ENCODE peak calls at places on chromosome 21, in eight cellular contexts. One of them, this sample, is unnamed.

GRCh38 chr21:26840912-26841311 is 4.3 kb downstream of the ADAMTS1 start:
- DNase-seq in PC-3: peak; percentile 36
- DNase-seq in IMR-90: peak; percentile 76
- DNase-seq in kidney: no peak
- DNase-seq in GM23248: peak; percentile 91
- DNase-seq in adipocyte: peak; percentile 67
- DNase-seq in endodermal cell: no peak
- DNase-seq in NT2/D1: no peak
- DNase-seq in this sample: no peak

GRCh38 chr21:29641635-29642550 is 297.9 kb downstream of the GRIK1 start:
- DNase-seq in NT2/D1: no peak
- DNase-seq in adipocyte: no peak
- DNase-seq in kidney: no peak
- DNase-seq in PC-3: no peak
- DNase-seq in GM23248: no peak
- DNase-seq in IMR-90: no peak
- DNase-seq in endodermal cell: no peak
- DNase-seq in this sample: no peak

GRCh38 chr21:29851611-29852010 is 88.2 kb downstream of the GRIK1 start:
- DNase-seq in kidney: no peak
- DNase-seq in IMR-90: no peak
- DNase-seq in endodermal cell: no peak
- DNase-seq in adipocyte: no peak
- DNase-seq in GM23248: no peak
- DNase-seq in NT2/D1: no peak
- DNase-seq in PC-3: no peak
- DNase-seq in this sample: no peak

GRCh38 chr21:26028183-26028582 is 142.4 kb downstream of the APP start:
- DNase-seq in kidney: no peak
- DNase-seq in adipocyte: no peak
- DNase-seq in GM23248: no peak
- DNase-seq in PC-3: no peak
- DNase-seq in IMR-90: no peak
- DNase-seq in NT2/D1: no peak
- DNase-seq in endodermal cell: no peak
- DNase-seq in this sample: no peak

GRCh38 chr21:26826801-26827200 is 18.4 kb downstream of the ADAMTS1 start:
- DNase-seq in kidney: no peak
- DNase-seq in GM23248: no peak
- DNase-seq in PC-3: no peak
- DNase-seq in NT2/D1: no peak
- DNase-seq in IMR-90: no peak
- DNase-seq in endodermal cell: no peak
- DNase-seq in adipocyte: no peak
- DNase-seq in this sample: no peak

GRCh38 chr21:15224346-15225086 is 159.7 kb upstream of the NRIP1 start:
- DNase-seq in IMR-90: peak; percentile 86
- DNase-seq in GM23248: peak; percentile 97
- DNase-seq in endodermal cell: no peak
- DNase-seq in PC-3: peak; percentile 99
- DNase-seq in NT2/D1: no peak
- DNase-seq in adipocyte: peak; percentile 5
- DNase-seq in kidney: no peak
- DNase-seq in this sample: no peak

GRCh38 chr21:27534211-27534610 is 567.3 kb upstream of the ADAMTS5 start:
- DNase-seq in IMR-90: no peak
- DNase-seq in endodermal cell: no peak
- DNase-seq in GM23248: peak; percentile 54
- DNase-seq in adipocyte: no peak
- DNase-seq in kidney: no peak
- DNase-seq in PC-3: peak; percentile 7
- DNase-seq in NT2/D1: no peak
- DNase-seq in this sample: no peak

GRCh38 chr21:31161157-31161556 is 122.9 kb upstream of the KRTAP19-8 start:
- DNase-seq in NT2/D1: no peak
- DNase-seq in PC-3: no peak
- DNase-seq in kidney: no peak
- DNase-seq in adipocyte: peak; percentile 58
- DNase-seq in endodermal cell: peak; percentile 91
- DNase-seq in IMR-90: peak; percentile 15
- DNase-seq in GM23248: peak; percentile 87
- DNase-seq in this sample: no peak

GRCh38 chr21:38985423-38986378 is 180.0 kb downstream of the ETS2 start:
- DNase-seq in PC-3: no peak
- DNase-seq in GM23248: peak; percentile 99
- DNase-seq in endodermal cell: no peak
- DNase-seq in kidney: peak; percentile 91
- DNase-seq in IMR-90: peak; percentile 93
- DNase-seq in NT2/D1: no peak
- DNase-seq in adipocyte: peak; percentile 98
- DNase-seq in this sample: no peak

GRCh38 chr21:27813750-27814149 is 846.9 kb upstream of the ADAMTS5 start:
- DNase-seq in adipocyte: no peak
- DNase-seq in kidney: no peak
- DNase-seq in endodermal cell: no peak
- DNase-seq in GM23248: no peak
- DNase-seq in IMR-90: no peak
- DNase-seq in PC-3: no peak
- DNase-seq in NT2/D1: no peak
- DNase-seq in this sample: no peak

GRCh38 chr21:39088831-39089380 is 94.3 kb downstream of the PSMG1 start:
- DNase-seq in IMR-90: peak; percentile 82
- DNase-seq in kidney: no peak
- DNase-seq in endodermal cell: no peak
- DNase-seq in adipocyte: peak; percentile 70
- DNase-seq in PC-3: peak; percentile 66
- DNase-seq in NT2/D1: no peak
- DNase-seq in GM23248: peak; percentile 52
- DNase-seq in this sample: no peak

GRCh38 chr21:46229923-46230260 is 1.3 kb upstream of the LSS start:
- DNase-seq in IMR-90: no peak
- DNase-seq in endodermal cell: no peak
- DNase-seq in kidney: no peak
- DNase-seq in PC-3: no peak
- DNase-seq in NT2/D1: no peak
- DNase-seq in GM23248: peak; percentile 6
- DNase-seq in adipocyte: no peak
- DNase-seq in this sample: no peak
- H3K9ac ChIP-seq in IMR-90: peak overlapping the region; percentile 87
- H3K9ac ChIP-seq in endodermal cell: peak overlapping the region; percentile 51
- H3K9ac ChIP-seq in kidney: no peak overlapping the region
- H3K9ac ChIP-seq in PC-3: peak overlapping the region; percentile 84
- H3K9ac ChIP-seq in NT2/D1: peak overlapping the region; percentile 82
- H3K9ac ChIP-seq in GM23248: peak overlapping the region; percentile 75
- H3K9ac ChIP-seq in adipocyte: peak overlapping the region; percentile 68
- H3K9ac ChIP-seq in this sample: no peak overlapping the region

GRCh38 chr21:33300701-33301631 is 23.8 kb upstream of the IFNAR1 start:
- DNase-seq in adipocyte: no peak
- DNase-seq in IMR-90: no peak
- DNase-seq in PC-3: peak; percentile 24
- DNase-seq in kidney: no peak
- DNase-seq in GM23248: no peak
- DNase-seq in endodermal cell: no peak
- DNase-seq in NT2/D1: no peak
- DNase-seq in this sample: no peak
- H3K9ac ChIP-seq in adipocyte: no peak overlapping the region
- H3K9ac ChIP-seq in IMR-90: no peak overlapping the region
- H3K9ac ChIP-seq in PC-3: no peak overlapping the region
- H3K9ac ChIP-seq in kidney: peak overlapping the region; percentile 22
- H3K9ac ChIP-seq in GM23248: no peak overlapping the region
- H3K9ac ChIP-seq in endodermal cell: no peak overlapping the region
- H3K9ac ChIP-seq in NT2/D1: no peak overlapping the region
- H3K9ac ChIP-seq in this sample: no peak overlapping the region

DNA sequence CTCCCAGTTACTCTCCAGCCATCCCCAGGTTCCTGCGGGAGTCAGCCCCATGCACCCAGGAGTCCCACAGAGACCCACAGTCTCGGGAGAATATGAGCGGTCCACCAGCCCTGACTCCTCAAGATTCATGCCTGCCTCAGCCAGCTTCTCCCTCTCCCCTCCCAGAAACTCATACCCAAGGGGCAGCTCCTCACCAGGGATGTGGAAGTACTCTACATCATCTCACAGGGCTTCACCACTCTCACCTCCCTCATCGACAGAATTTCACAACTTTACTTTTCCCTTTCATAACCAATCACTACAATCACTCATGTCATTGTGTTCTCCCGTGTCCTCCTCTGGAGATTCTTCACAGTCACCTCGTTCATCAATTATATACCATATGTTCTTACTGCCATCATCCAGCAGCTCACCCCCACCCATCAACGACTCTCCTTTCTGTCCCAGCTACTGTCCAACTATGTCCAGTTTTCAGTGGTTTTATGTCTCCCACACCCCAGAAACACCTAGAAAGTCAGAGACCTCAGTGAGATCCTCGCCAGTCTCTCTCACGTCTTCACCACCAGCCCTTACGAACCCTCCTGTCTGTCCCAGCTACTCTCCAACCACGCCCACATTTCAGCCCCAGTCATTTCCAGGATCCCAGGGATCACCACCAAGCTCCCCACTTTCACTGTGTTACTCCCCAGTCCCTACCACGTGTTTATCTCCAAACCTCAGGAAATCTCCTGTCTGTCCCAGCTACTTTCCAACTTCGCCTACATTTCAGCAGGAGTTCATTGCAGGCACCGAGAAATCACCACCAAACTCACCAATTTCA is 1530.1 kb upstream of the TPTE start:
- DNase-seq in NT2/D1: no peak
- DNase-seq in kidney: no peak
- DNase-seq in IMR-90: no peak
- DNase-seq in PC-3: peak; percentile 1
- DNase-seq in endodermal cell: peak; percentile 54
- DNase-seq in adipocyte: no peak
- DNase-seq in GM23248: no peak
- DNase-seq in this sample: peak; percentile 38
- H3K9ac ChIP-seq in NT2/D1: no peak overlapping the region
- H3K9ac ChIP-seq in kidney: no peak overlapping the region
- H3K9ac ChIP-seq in IMR-90: no peak overlapping the region
- H3K9ac ChIP-seq in PC-3: no peak overlapping the region
- H3K9ac ChIP-seq in endodermal cell: no peak overlapping the region
- H3K9ac ChIP-seq in adipocyte: no peak overlapping the region
- H3K9ac ChIP-seq in GM23248: no peak overlapping the region
- H3K9ac ChIP-seq in this sample: no peak overlapping the region

GRCh38 chr21:16409341-16409740 is 679.6 kb downstream of the USP25 start:
- DNase-seq in adipocyte: no peak
- DNase-seq in GM23248: no peak
- DNase-seq in PC-3: no peak
- DNase-seq in IMR-90: no peak
- DNase-seq in endodermal cell: no peak
- DNase-seq in NT2/D1: no peak
- DNase-seq in kidney: no peak
- DNase-seq in this sample: no peak

GRCh38 chr21:16408280-16408669 is 678.5 kb downstream of the USP25 start:
- DNase-seq in GM23248: no peak
- DNase-seq in PC-3: no peak
- DNase-seq in NT2/D1: no peak
- DNase-seq in endodermal cell: no peak
- DNase-seq in IMR-90: no peak
- DNase-seq in adipocyte: no peak
- DNase-seq in kidney: no peak
- DNase-seq in this sample: no peak

GRCh38 chr21:16402752-16403151 is 673.0 kb downstream of the USP25 start:
- DNase-seq in GM23248: peak; percentile 14
- DNase-seq in NT2/D1: no peak
- DNase-seq in endodermal cell: no peak
- DNase-seq in PC-3: no peak
- DNase-seq in adipocyte: no peak
- DNase-seq in kidney: no peak
- DNase-seq in IMR-90: no peak
- DNase-seq in this sample: no peak

GRCh38 chr21:16406355-16406754 is 676.6 kb downstream of the USP25 start:
- DNase-seq in NT2/D1: no peak
- DNase-seq in adipocyte: no peak
- DNase-seq in kidney: no peak
- DNase-seq in IMR-90: no peak
- DNase-seq in endodermal cell: no peak
- DNase-seq in GM23248: no peak
- DNase-seq in PC-3: no peak
- DNase-seq in this sample: no peak

DNA sequence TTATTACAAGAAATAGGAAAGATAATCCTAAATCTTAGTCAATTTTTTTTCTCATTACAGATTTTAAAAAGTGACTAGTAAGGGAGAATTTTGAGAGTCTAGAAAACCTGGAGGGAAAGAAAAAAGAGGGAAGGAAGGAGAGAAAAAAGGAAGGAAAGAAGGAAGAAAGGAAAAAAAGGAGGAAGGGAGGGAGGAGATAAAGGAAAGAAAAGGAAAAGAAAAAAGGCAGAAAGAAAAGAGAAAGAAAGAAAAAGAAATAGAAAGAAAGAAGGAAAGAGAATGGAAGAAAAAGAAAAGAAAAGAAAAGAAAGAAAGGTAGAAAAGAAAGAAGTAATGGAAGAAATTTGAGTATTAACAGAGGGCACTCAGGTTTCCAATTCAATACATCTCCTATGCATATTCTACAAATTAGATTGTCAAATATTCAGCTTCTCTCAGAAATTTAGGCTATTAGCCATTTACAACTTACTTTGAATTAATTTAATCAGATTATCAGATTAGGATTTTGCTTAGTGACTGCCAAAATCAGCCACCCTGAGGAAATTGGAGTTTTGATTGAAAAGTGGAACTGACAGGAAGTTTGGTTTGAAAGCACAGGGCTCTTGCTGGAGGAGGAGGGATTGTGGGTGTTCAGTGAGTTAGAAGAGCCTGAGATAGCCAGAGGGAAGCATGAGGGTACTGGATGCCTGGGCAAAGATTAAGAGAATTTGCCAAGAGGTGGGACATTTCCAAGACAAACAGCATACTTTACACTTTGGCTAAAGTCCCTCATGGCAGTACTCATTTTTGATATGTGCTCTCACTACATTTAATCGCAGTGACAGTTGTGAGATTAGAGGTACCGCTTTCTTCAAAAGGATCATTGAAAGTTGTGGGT is 677.9 kb downstream of the USP25 start:
- DNase-seq in NT2/D1: no peak
- DNase-seq in adipocyte: peak; percentile 24
- DNase-seq in PC-3: no peak
- DNase-seq in IMR-90: no peak
- DNase-seq in GM23248: peak; percentile 14
- DNase-seq in kidney: no peak
- DNase-seq in endodermal cell: no peak
- DNase-seq in this sample: no peak
- H3K9ac ChIP-seq in NT2/D1: no peak overlapping the region
- H3K9ac ChIP-seq in adipocyte: no peak overlapping the region
- H3K9ac ChIP-seq in PC-3: no peak overlapping the region
- H3K9ac ChIP-seq in IMR-90: no peak overlapping the region
- H3K9ac ChIP-seq in GM23248: no peak overlapping the region
- H3K9ac ChIP-seq in kidney: no peak overlapping the region
- H3K9ac ChIP-seq in endodermal cell: no peak overlapping the region
- H3K9ac ChIP-seq in this sample: no peak overlapping the region

GRCh38 chr21:42195378-42196031 is 23.4 kb upstream of the ABCG1 start:
- DNase-seq in GM23248: peak; percentile 32
- DNase-seq in endodermal cell: no peak
- DNase-seq in PC-3: no peak
- DNase-seq in kidney: no peak
- DNase-seq in NT2/D1: no peak
- DNase-seq in IMR-90: peak; percentile 55
- DNase-seq in adipocyte: peak; percentile 24
- DNase-seq in this sample: no peak
- H3K9ac ChIP-seq in GM23248: no peak overlapping the region
- H3K9ac ChIP-seq in endodermal cell: no peak overlapping the region
- H3K9ac ChIP-seq in PC-3: no peak overlapping the region
- H3K9ac ChIP-seq in kidney: no peak overlapping the region
- H3K9ac ChIP-seq in NT2/D1: no peak overlapping the region
- H3K9ac ChIP-seq in IMR-90: no peak overlapping the region
- H3K9ac ChIP-seq in adipocyte: no peak overlapping the region
- H3K9ac ChIP-seq in this sample: no peak overlapping the region

This sample was measured in H9.